ENCODE peak calls at places on chromosomes 1 and 21, in eight cellular contexts. C, X, N, U, H, E, Q and G are unnamed samples.

GRCh38 chr1:21299007-21299406 is 8.7 kb upstream of the ECE1 start:
- DNase-seq in E (no peak), N (no peak), U (no peak), X (no peak), C (no peak), Q (no peak), H (no peak), G (no peak)

GRCh38 chr1:197200468-197200899 is 54.0 kb upstream of the ASPM start:
- DNase-seq in U (no peak), E (no peak), H (peak), N (no peak), C (no peak), X (no peak), Q (no peak), G (no peak)

GRCh38 chr1:41730806-41731205 is 187.9 kb downstream of the HIVEP3 start:
- DNase-seq in H (no peak), N (no peak), X (no peak), Q (no peak), U (no peak), E (no peak), C (no peak), G (no peak)

GRCh38 chr1:26412180-26412840 is 1.7 kb downstream of the LIN28A start:
- DNase-seq in U (peak), E (no peak), X (no peak), C (no peak), N (no peak), Q (peak), H (peak), G (no peak)

GRCh38 chr1:94526152-94526551 is 15.4 kb downstream of the F3 start:
- DNase-seq in N (no peak), X (no peak), C (no peak), U (no peak), Q (no peak), H (no peak), E (no peak), G (no peak)

GRCh38 chr1:174337000-174337681 is 110.6 kb upstream of the GPR52 start:
- DNase-seq in N (no peak), H (no peak), U (no peak), X (no peak), E (no peak), C (no peak), Q (no peak), G (no peak)

GRCh38 chr21:38920631-38921398 is 115.1 kb downstream of the ETS2 start:
- DNase-seq in H (no peak), E (peak), C (no peak), U (no peak), X (no peak), N (no peak), Q (no peak), G (no peak)

GRCh38 chr1:76187436-76187835 is 112.9 kb downstream of the ST6GALNAC3 start:
- DNase-seq in Q (no peak), N (no peak), C (no peak), E (no peak), U (no peak), X (no peak), H (no peak), G (no peak)

GRCh38 chr21:29091032-29091431 is 17.6 kb upstream of the CCT8 start:
- DNase-seq in E (no peak), Q (no peak), N (no peak), U (no peak), H (no peak), C (no peak), X (no peak), G (no peak)

GRCh38 chr1:175192111-175192629 is 406 bp downstream of the KIAA0040 start:
- DNase-seq in H (peak), Q (peak), E (no peak), U (peak), N (no peak), C (no peak), X (no peak), G (no peak)

GRCh38 chr1:29349871-29350491 is 113.7 kb downstream of the PTPRU start:
- DNase-seq in E (no peak), Q (no peak), C (no peak), H (peak), X (no peak), U (peak), N (no peak), G (no peak)

GRCh38 chr1:27726173-27726793 is 522 bp downstream of the FAM76A start:
- DNase-seq in N (no peak), H (peak), X (peak), Q (peak), E (no peak), U (peak), C (peak), G (peak)

GRCh38 chr21:35051287-35051818 is 2.3 kb upstream of the RUNX1 start:
- DNase-seq in E (peak), X (peak), H (peak), Q (peak), N (peak), C (peak), U (peak), G (no peak)
- TF ChIP-seq CTCF in E (peak), X (peak), H (peak), Q (peak), N (no peak), C (peak), U (peak), G (no peak)

DNA sequence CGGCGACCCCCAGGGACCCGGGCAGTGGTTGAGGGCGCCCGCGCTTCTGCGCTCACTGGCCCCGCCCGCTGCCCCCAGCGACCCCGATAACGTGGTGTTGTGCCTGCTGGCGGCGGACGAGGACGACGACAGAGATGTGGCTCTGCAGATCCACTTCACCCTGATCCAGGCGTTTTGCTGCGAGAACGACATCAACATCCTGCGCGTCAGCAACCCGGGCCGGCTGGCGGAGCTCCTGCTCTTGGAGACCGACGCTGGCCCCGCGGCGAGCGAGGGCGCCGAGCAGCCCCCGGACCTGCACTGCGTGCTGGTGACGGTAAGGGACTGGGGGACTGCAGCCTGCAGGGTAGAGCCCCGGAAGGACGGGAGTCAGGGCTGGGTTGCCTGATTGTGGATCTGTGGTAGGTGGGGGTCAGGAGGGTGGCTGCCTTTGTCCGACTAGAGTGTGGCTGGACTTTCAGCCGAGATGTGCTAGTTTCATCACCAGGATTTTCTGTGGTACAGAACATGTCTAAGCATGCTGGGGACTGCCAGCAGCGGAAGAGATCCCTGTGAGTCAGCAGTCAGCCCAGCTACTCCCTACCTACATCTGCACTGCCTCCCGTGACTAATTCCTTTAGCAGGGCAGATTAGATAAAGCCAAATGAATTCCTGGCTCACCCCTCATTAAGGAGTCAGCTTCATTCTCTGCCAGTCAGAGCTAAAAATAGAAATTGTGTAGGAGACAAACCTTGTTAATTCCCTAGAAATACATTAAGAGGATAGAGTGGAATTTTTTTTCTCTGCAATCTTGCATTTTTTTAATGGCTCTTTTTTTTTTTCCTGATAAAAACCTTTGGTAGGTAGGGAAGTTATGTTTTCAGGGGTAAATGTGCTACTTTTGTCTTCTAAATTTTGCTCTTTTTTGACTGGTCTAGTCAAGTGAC is 1.5 kb downstream of the GADD45A start:
- DNase-seq in H (peak), N (peak), C (peak), U (peak), Q (peak), E (peak), X (peak), G (no peak)
- TF ChIP-seq CTCF in H (peak), N (no peak), C (no peak), U (no peak), Q (peak), E (no peak), X (no peak), G (no peak)

GRCh38 chr1:59026472-59026948 is 242.7 kb upstream of the JUN start:
- DNase-seq in Q (no peak), H (no peak), E (peak), C (no peak), N (no peak), U (no peak), X (no peak), G (no peak)
- TF ChIP-seq CTCF in Q (no peak), H (no peak), E (no peak), C (no peak), N (no peak), U (no peak), X (no peak), G (no peak)

GRCh38 chr1:6454856-6455751 is 10.9 kb downstream of the TNFRSF25 start:
- DNase-seq in C (peak), E (no peak), N (no peak), U (no peak), H (no peak), Q (no peak), X (no peak), G (no peak)
- TF ChIP-seq CTCF in C (peak), E (no peak), N (no peak), U (no peak), H (no peak), Q (peak), X (no peak), G (no peak)

GRCh38 chr1:206430031-206430983 is 40.0 kb upstream of the IKBKE start:
- DNase-seq in C (no peak), E (peak), H (no peak), N (no peak), Q (no peak), U (no peak), X (no peak), G (no peak)
- TF ChIP-seq CTCF in C (no peak), E (peak), H (no peak), N (no peak), Q (no peak), U (no peak), X (no peak), G (no peak)

GRCh38 chr1:10561955-10562354 is 87.2 kb downstream of the PEX14 start:
- DNase-seq in U (no peak), N (no peak), Q (peak), X (peak), C (no peak), H (peak), E (no peak), G (no peak)
- TF ChIP-seq CTCF in U (no peak), N (no peak), Q (peak), X (peak), C (no peak), H (peak), E (peak), G (no peak)